ENCODE peak calls at places on chromosomes 13 and 19, in five cellular contexts. One of them, this sample, is unnamed.

GRCh38 chr13:46385946-46386345 is 1.1 kb downstream of the RUBCNL start:
- DNase-seq in PC-9: no peak
- DNase-seq in transverse colon: no peak
- DNase-seq in ovary: no peak
- DNase-seq in H1: no peak
- DNase-seq in this sample: no peak

GRCh38 chr13:39133781-39134180 is 95.5 kb downstream of the NHLRC3 start:
- DNase-seq in PC-9: no peak
- DNase-seq in H1: no peak
- DNase-seq in transverse colon: no peak
- DNase-seq in ovary: no peak
- DNase-seq in this sample: no peak

GRCh38 chr13:52851153-52851962 is 2.9 kb upstream of the PCDH8 start:
- DNase-seq in H1: no peak
- DNase-seq in ovary: peak; percentile 31
- DNase-seq in PC-9: no peak
- DNase-seq in transverse colon: peak; percentile 40
- DNase-seq in this sample: peak; percentile 34

GRCh38 chr19:13089857-13090507 is 12.7 kb downstream of the LYL1 start:
- DNase-seq in H1: no peak
- DNase-seq in PC-9: no peak
- DNase-seq in transverse colon: no peak
- DNase-seq in ovary: peak; percentile 44
- DNase-seq in this sample: no peak

GRCh38 chr19:51066816-51067215 is 1.9 kb upstream of the KLK13 start:
- DNase-seq in H1: no peak
- DNase-seq in ovary: no peak
- DNase-seq in transverse colon: no peak
- DNase-seq in PC-9: no peak
- DNase-seq in this sample: no peak

GRCh38 chr19:49558591-49558990 is 21.8 kb downstream of the NOSIP start:
- DNase-seq in H1: no peak
- DNase-seq in transverse colon: no peak
- DNase-seq in ovary: no peak
- DNase-seq in PC-9: no peak
- DNase-seq in this sample: no peak

GRCh38 chr19:34253711-34254551 is 423 bp upstream of the GARRE1 start:
- DNase-seq in transverse colon: peak; percentile 92
- DNase-seq in H1: peak; percentile 50
- DNase-seq in PC-9: no peak
- DNase-seq in ovary: peak; percentile 92
- DNase-seq in this sample: peak; percentile 79

GRCh38 chr13:109541081-109541480 is 245.3 kb downstream of the IRS2 start:
- DNase-seq in ovary: no peak
- DNase-seq in transverse colon: no peak
- DNase-seq in H1: no peak
- DNase-seq in PC-9: no peak
- DNase-seq in this sample: no peak

GRCh38 chr13:33318037-33318436 is 32.5 kb upstream of the STARD13 start:
- DNase-seq in PC-9: no peak
- DNase-seq in H1: no peak
- DNase-seq in transverse colon: no peak
- DNase-seq in ovary: no peak
- DNase-seq in this sample: no peak

GRCh38 chr19:28737021-28737525 is 475.9 kb downstream of the UQCRFS1 start:
- DNase-seq in PC-9: no peak
- DNase-seq in ovary: no peak
- DNase-seq in H1: no peak
- DNase-seq in transverse colon: no peak
- DNase-seq in this sample: peak; percentile 20

GRCh38 chr19:21432590-21432989 is 35.7 kb downstream of the ZNF493 start:
- DNase-seq in transverse colon: no peak
- DNase-seq in PC-9: no peak
- DNase-seq in H1: no peak
- DNase-seq in ovary: no peak
- DNase-seq in this sample: no peak

GRCh38 chr13:100340865-100341264 is 247.7 kb downstream of the GGACT start:
- DNase-seq in ovary: no peak
- DNase-seq in transverse colon: no peak
- DNase-seq in H1: no peak
- DNase-seq in PC-9: no peak
- DNase-seq in this sample: no peak
- TF ChIP-seq CTCF in ovary: no peak
- TF ChIP-seq CTCF in transverse colon: no peak
- TF ChIP-seq CTCF in H1: no peak
- TF ChIP-seq CTCF in PC-9: no peak
- TF ChIP-seq CTCF in this sample: no peak

GRCh38 chr13:98740131-98740530 is 12.3 kb downstream of the SLC15A1 start:
- DNase-seq in ovary: no peak
- DNase-seq in PC-9: no peak
- DNase-seq in H1: no peak
- DNase-seq in transverse colon: no peak
- DNase-seq in this sample: no peak

GRCh38 chr13:98743377-98743776 is 9.1 kb downstream of the SLC15A1 start:
- DNase-seq in PC-9: no peak
- DNase-seq in transverse colon: no peak
- DNase-seq in ovary: no peak
- DNase-seq in H1: no peak
- DNase-seq in this sample: no peak

GRCh38 chr13:98739023-98739422 is 13.4 kb downstream of the SLC15A1 start:
- DNase-seq in H1: no peak
- DNase-seq in PC-9: no peak
- DNase-seq in transverse colon: no peak
- DNase-seq in ovary: no peak
- DNase-seq in this sample: no peak

GRCh38 chr13:98741741-98742435 is 10.6 kb downstream of the SLC15A1 start:
- DNase-seq in PC-9: no peak
- DNase-seq in H1: no peak
- DNase-seq in transverse colon: no peak
- DNase-seq in ovary: no peak
- DNase-seq in this sample: no peak

DNA sequence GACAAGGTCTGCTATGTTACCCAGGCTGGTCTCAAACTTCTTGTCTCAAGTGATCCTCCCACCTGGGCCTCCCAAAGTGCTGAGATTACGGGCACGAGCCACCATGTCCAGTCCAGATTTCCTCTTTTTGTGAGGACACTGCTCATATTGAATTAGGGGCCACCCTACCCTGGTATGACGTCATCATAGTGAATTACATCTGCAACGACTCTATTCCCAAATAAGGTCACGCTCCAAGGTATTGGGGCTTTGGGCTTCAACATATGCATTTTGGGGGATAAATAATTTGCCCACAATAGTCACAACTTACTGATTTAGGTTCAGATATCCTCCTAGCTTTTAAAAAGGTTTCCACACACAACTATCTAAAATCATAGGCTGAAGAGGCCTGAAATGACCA is 9.5 kb downstream of the SLC15A1 start:
- DNase-seq in ovary: no peak
- DNase-seq in transverse colon: no peak
- DNase-seq in PC-9: no peak
- DNase-seq in H1: no peak
- DNase-seq in this sample: no peak
- H3K27ac ChIP-seq in ovary: no peak overlapping the region
- H3K27ac ChIP-seq in transverse colon: no peak overlapping the region
- H3K27ac ChIP-seq in PC-9: no peak overlapping the region
- H3K27ac ChIP-seq in H1: no peak overlapping the region
- H3K27ac ChIP-seq in this sample: no peak overlapping the region

DNA sequence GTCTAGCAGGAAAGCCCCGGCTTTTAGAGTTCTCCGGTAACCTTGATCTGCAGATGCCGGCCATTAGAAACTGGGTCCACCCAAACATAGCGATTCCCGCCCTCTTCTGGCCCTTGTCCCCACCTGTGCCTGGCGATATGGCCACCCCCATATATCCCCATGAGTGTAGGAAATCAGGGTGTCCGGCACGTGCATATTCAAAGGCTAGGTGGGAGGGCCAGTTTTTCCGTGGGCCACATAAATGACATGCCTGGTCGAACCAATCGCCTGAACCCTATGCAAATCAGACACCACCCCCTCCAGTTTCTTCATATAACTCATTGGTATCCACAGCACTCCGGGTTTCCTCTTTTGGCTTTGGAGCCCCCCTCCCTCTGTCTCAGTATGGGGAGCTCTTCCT is 37.4 kb downstream of the ERICH4 start:
- DNase-seq in transverse colon: no peak
- DNase-seq in ovary: peak; percentile 34
- DNase-seq in PC-9: no peak
- DNase-seq in H1: no peak
- DNase-seq in this sample: no peak
- TF ChIP-seq CTCF in transverse colon: no peak
- TF ChIP-seq CTCF in ovary: no peak
- TF ChIP-seq CTCF in PC-9: no peak
- TF ChIP-seq CTCF in H1: no peak
- TF ChIP-seq CTCF in this sample: no peak

GRCh38 chr19:10961073-10961762 is 388 bp downstream of the SMARCA4 start:
- DNase-seq in PC-9: peak; percentile 15
- DNase-seq in H1: no peak
- DNase-seq in ovary: no peak
- DNase-seq in transverse colon: peak; percentile 30
- DNase-seq in this sample: peak; percentile 40

GRCh38 chr19:10960314-10961072 is at the start of gene SMARCA4:
- DNase-seq in H1: peak; percentile 88
- DNase-seq in ovary: peak; percentile 99
- DNase-seq in transverse colon: peak; percentile 99
- DNase-seq in PC-9: peak; percentile 98
- DNase-seq in this sample: peak; percentile 99

GRCh38 chr19:10962863-10963262 is 2.0 kb downstream of the SMARCA4 start:
- DNase-seq in ovary: no peak
- DNase-seq in transverse colon: no peak
- DNase-seq in PC-9: no peak
- DNase-seq in H1: no peak
- DNase-seq in this sample: no peak

GRCh38 chr19:10963865-10964264 is 3.0 kb downstream of the SMARCA4 start:
- DNase-seq in transverse colon: no peak
- DNase-seq in ovary: no peak
- DNase-seq in H1: no peak
- DNase-seq in PC-9: no peak
- DNase-seq in this sample: no peak

DNA sequence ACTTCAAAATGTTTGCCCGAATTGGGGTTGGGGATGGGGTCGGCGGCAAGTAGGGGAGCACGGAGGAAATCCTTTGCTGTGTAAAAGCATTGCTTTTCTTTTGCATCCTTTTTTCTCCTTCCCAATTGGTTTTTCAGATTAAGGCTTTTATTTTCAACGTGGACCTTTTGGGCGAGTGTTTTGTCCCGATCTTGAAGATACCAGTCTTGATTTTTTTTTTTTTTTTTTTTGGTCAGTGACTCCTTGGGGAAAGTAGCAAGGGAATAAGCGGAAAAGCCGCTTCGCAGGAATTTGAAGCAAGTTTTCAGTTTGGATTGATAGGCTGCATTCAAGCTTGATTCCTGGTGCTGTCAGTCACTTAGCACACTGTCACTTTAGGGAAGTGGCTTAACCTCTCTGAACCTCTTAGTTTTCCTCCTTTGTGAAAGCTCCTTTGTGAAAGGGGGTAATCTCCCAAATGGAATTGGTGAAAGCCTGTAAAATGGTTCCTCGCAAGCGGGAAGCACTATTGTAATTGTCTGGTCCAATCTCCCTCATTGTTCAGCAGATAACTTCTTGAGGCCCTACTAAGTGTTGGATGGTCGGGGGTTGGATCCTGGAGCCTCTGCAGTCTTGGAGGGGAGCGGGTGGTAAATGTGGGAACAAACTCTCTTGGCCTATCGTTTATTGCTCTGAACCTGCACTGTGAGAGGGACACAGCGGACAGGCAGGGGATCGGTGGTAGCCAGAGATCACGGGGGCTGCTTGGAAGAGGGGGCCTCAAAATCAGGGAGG is 1.1 kb downstream of the SMARCA4 start:
- DNase-seq in ovary: no peak
- DNase-seq in transverse colon: no peak
- DNase-seq in PC-9: no peak
- DNase-seq in H1: no peak
- DNase-seq in this sample: no peak
- H3K27ac ChIP-seq in ovary: peak overlapping the region; percentile 89
- H3K27ac ChIP-seq in transverse colon: peak overlapping the region; percentile 93
- H3K27ac ChIP-seq in PC-9: no peak overlapping the region
- H3K27ac ChIP-seq in H1: peak overlapping the region; percentile 85
- H3K27ac ChIP-seq in this sample: peak overlapping the region; percentile 90

GRCh38 chr19:39645800-39646411 is 9.8 kb upstream of the LGALS16 start:
- DNase-seq in PC-9: peak; percentile 8
- DNase-seq in H1: no peak
- DNase-seq in ovary: no peak
- DNase-seq in transverse colon: no peak
- DNase-seq in this sample: no peak

GRCh38 chr19:39647918-39648317 is 7.8 kb upstream of the LGALS16 start:
- DNase-seq in transverse colon: no peak
- DNase-seq in PC-9: no peak
- DNase-seq in H1: no peak
- DNase-seq in ovary: no peak
- DNase-seq in this sample: no peak

GRCh38 chr19:39637891-39638290 is 17.8 kb upstream of the LGALS16 start:
- DNase-seq in transverse colon: no peak
- DNase-seq in PC-9: no peak
- DNase-seq in H1: no peak
- DNase-seq in ovary: no peak
- DNase-seq in this sample: no peak

GRCh38 chr19:39641773-39642172 is 13.9 kb upstream of the LGALS16 start:
- DNase-seq in PC-9: no peak
- DNase-seq in transverse colon: no peak
- DNase-seq in ovary: no peak
- DNase-seq in H1: no peak
- DNase-seq in this sample: no peak

GRCh38 chr19:39643591-39643990 is 12.1 kb upstream of the LGALS16 start:
- DNase-seq in PC-9: no peak
- DNase-seq in H1: no peak
- DNase-seq in transverse colon: no peak
- DNase-seq in ovary: no peak
- DNase-seq in this sample: no peak
- TF ChIP-seq CTCF in PC-9: no peak
- TF ChIP-seq CTCF in H1: no peak
- TF ChIP-seq CTCF in transverse colon: no peak
- TF ChIP-seq CTCF in ovary: no peak
- TF ChIP-seq CTCF in this sample: no peak